ENCODE peak calls at places on chromosomes 7 and 10, in eight cellular contexts. One of them, this sample, is unnamed.

GRCh38 chr7:90570373-90570959 is 25.7 kb upstream of the CDK14 start:
- DNase-seq in AG08395: peak; percentile 17
- DNase-seq in T-helper 9 cell: no peak
- DNase-seq in activated gamma-delta T cell: no peak
- DNase-seq in NCI-H2081 treated with DMSO at 0.1 percent for 48 hours: no peak
- DNase-seq in KG1: no peak
- DNase-seq in pulmonary artery endothelial cell: no peak
- DNase-seq in fibroblast of mammary gland: peak; percentile 69
- DNase-seq in this sample: no peak

GRCh38 chr10:2508971-2509605 is 558.3 kb upstream of the PFKP start:
- DNase-seq in AG08395: peak; percentile 44
- DNase-seq in T-helper 9 cell: no peak
- DNase-seq in activated gamma-delta T cell: no peak
- DNase-seq in NCI-H2081 treated with DMSO at 0.1 percent for 48 hours: no peak
- DNase-seq in KG1: no peak
- DNase-seq in pulmonary artery endothelial cell: no peak
- DNase-seq in fibroblast of mammary gland: peak; percentile 37
- DNase-seq in this sample: no peak

GRCh38 chr7:142581341-142581740 is 167.9 kb upstream of the PRSS1 start:
- DNase-seq in AG08395: peak; percentile 18
- DNase-seq in T-helper 9 cell: no peak
- DNase-seq in activated gamma-delta T cell: no peak
- DNase-seq in NCI-H2081 treated with DMSO at 0.1 percent for 48 hours: no peak
- DNase-seq in KG1: no peak
- DNase-seq in pulmonary artery endothelial cell: no peak
- DNase-seq in fibroblast of mammary gland: no peak
- DNase-seq in this sample: no peak

GRCh38 chr7:134029-134428 is 58.3 kb upstream of the FAM20C start:
- DNase-seq in AG08395: no peak
- DNase-seq in T-helper 9 cell: no peak
- DNase-seq in activated gamma-delta T cell: no peak
- DNase-seq in NCI-H2081 treated with DMSO at 0.1 percent for 48 hours: no peak
- DNase-seq in KG1: no peak
- DNase-seq in pulmonary artery endothelial cell: no peak
- DNase-seq in fibroblast of mammary gland: no peak
- DNase-seq in this sample: no peak

GRCh38 chr10:33180390-33180789 is 154.1 kb downstream of the NRP1 start:
- DNase-seq in AG08395: no peak
- DNase-seq in T-helper 9 cell: no peak
- DNase-seq in activated gamma-delta T cell: no peak
- DNase-seq in NCI-H2081 treated with DMSO at 0.1 percent for 48 hours: no peak
- DNase-seq in KG1: no peak
- DNase-seq in pulmonary artery endothelial cell: no peak
- DNase-seq in fibroblast of mammary gland: peak; percentile 42
- DNase-seq in this sample: no peak

GRCh38 chr7:91033574-91033973 is 230.7 kb upstream of the FZD1 start:
- DNase-seq in AG08395: no peak
- DNase-seq in T-helper 9 cell: no peak
- DNase-seq in activated gamma-delta T cell: no peak
- DNase-seq in NCI-H2081 treated with DMSO at 0.1 percent for 48 hours: no peak
- DNase-seq in KG1: no peak
- DNase-seq in pulmonary artery endothelial cell: no peak
- DNase-seq in fibroblast of mammary gland: no peak
- DNase-seq in this sample: no peak

GRCh38 chr10:5948999-5949759 is 28.2 kb downstream of the IL15RA start:
- DNase-seq in AG08395: peak; percentile 69
- DNase-seq in T-helper 9 cell: no peak
- DNase-seq in activated gamma-delta T cell: no peak
- DNase-seq in NCI-H2081 treated with DMSO at 0.1 percent for 48 hours: no peak
- DNase-seq in KG1: no peak
- DNase-seq in pulmonary artery endothelial cell: peak; percentile 41
- DNase-seq in fibroblast of mammary gland: peak; percentile 72
- DNase-seq in this sample: no peak

GRCh38 chr7:25967278-25968204 is 184.5 kb upstream of the NFE2L3 start:
- DNase-seq in AG08395: no peak
- DNase-seq in T-helper 9 cell: no peak
- DNase-seq in activated gamma-delta T cell: no peak
- DNase-seq in NCI-H2081 treated with DMSO at 0.1 percent for 48 hours: no peak
- DNase-seq in KG1: no peak
- DNase-seq in pulmonary artery endothelial cell: no peak
- DNase-seq in fibroblast of mammary gland: no peak
- DNase-seq in this sample: peak; percentile 44

GRCh38 chr10:25175527-25176420 is 973 bp downstream of the GPR158 start:
- DNase-seq in AG08395: no peak
- DNase-seq in T-helper 9 cell: no peak
- DNase-seq in activated gamma-delta T cell: no peak
- DNase-seq in NCI-H2081 treated with DMSO at 0.1 percent for 48 hours: no peak
- DNase-seq in KG1: no peak
- DNase-seq in pulmonary artery endothelial cell: no peak
- DNase-seq in fibroblast of mammary gland: no peak
- DNase-seq in this sample: no peak

GRCh38 chr10:59077855-59078254 is 98.6 kb upstream of the PHYHIPL start:
- DNase-seq in AG08395: no peak
- DNase-seq in T-helper 9 cell: no peak
- DNase-seq in activated gamma-delta T cell: no peak
- DNase-seq in NCI-H2081 treated with DMSO at 0.1 percent for 48 hours: no peak
- DNase-seq in KG1: no peak
- DNase-seq in pulmonary artery endothelial cell: no peak
- DNase-seq in fibroblast of mammary gland: no peak
- DNase-seq in this sample: no peak

GRCh38 chr7:95662987-95663386 is 66.7 kb upstream of the PDK4 start:
- DNase-seq in AG08395: no peak
- DNase-seq in T-helper 9 cell: no peak
- DNase-seq in activated gamma-delta T cell: no peak
- DNase-seq in NCI-H2081 treated with DMSO at 0.1 percent for 48 hours: no peak
- DNase-seq in KG1: no peak
- DNase-seq in pulmonary artery endothelial cell: no peak
- DNase-seq in fibroblast of mammary gland: no peak
- DNase-seq in this sample: no peak

This sample was measured in T-helper 1 cell.